ENCODE peak calls at places on chromosomes 5 and 9, in eight cellular contexts. Z is stomach; A is hypothalamus; E is substantia nigra; Q is AG08395; H is lower lobe of right lung; B is stimulated activated CD4-positive, alpha-beta T cell treated with anti-CD3 and anti-CD28 coated beads, Interleukin-15, amount 100 ng/mL, for 24 hours; W is NCI-H1092. R is an unnamed sample.

GRCh38 chr9:83154087-83154736 is 91.3 kb upstream of the RASEF start:
- DNase-seq in Q (peak; percentile 4), B (no peak), E (no peak), H (no peak), W (no peak), A (no peak), Z (peak; percentile 50), R (no peak)

GRCh38 chr5:123176224-123176937 is 87.3 kb downstream of the PRDM6 start:
- DNase-seq in Z (no peak), Q (peak; percentile 40), A (no peak), B (no peak), H (no peak), W (no peak), E (no peak), R (no peak)

GRCh38 chr5:152560508-152561137 is 155.5 kb upstream of the NMUR2 start:
- DNase-seq in B (peak; percentile 56), Z (peak; percentile 70), A (peak; percentile 3), Q (peak; percentile 40), W (peak; percentile 48), E (peak; percentile 48), H (no peak), R (peak; percentile 74)

GRCh38 chr5:14880688-14881087 is 9.1 kb upstream of the ANKH start:
- DNase-seq in A (no peak), Z (no peak), H (no peak), B (no peak), W (no peak), E (no peak), Q (no peak), R (no peak)

GRCh38 chr5:96595300-96596090 is 66.7 kb upstream of the CAST start:
- DNase-seq in B (peak; percentile 29), A (no peak), W (no peak), E (no peak), Q (no peak), Z (no peak), H (no peak), R (no peak)

GRCh38 chr5:139711852-139712171 is 63.7 kb downstream of the CXXC5 start:
- DNase-seq in Z (no peak), A (no peak), B (no peak), E (no peak), W (peak; percentile 30), Q (no peak), H (no peak), R (no peak)

GRCh38 chr9:95778957-95779356 is 96.5 kb upstream of the ERCC6L2 start:
- DNase-seq in Z (peak; percentile 41), B (no peak), Q (peak; percentile 73), W (no peak), A (no peak), H (no peak), E (no peak), R (peak; percentile 78)

GRCh38 chr5:169631360-169631759 is 5.7 kb upstream of the DOCK2 start:
- DNase-seq in Q (peak; percentile 38), W (no peak), E (no peak), A (no peak), Z (no peak), H (no peak), B (no peak), R (no peak)

GRCh38 chr9:9612270-9612669 is 1000.5 kb downstream of the PTPRD start:
- DNase-seq in B (no peak), E (no peak), W (peak; percentile 38), Q (no peak), H (no peak), A (no peak), Z (no peak), R (no peak)

GRCh38 chr5:138926688-138927448 is 51.7 kb upstream of the LRRTM2 start:
- DNase-seq in Q (no peak), E (no peak), A (no peak), B (no peak), Z (no peak), W (no peak), H (no peak), R (no peak)

GRCh38 chr5:123916331-123917121 is 404.5 kb downstream of the CSNK1G3 start:
- DNase-seq in H (no peak), B (no peak), Q (peak; percentile 67), Z (no peak), W (no peak), A (no peak), E (no peak), R (no peak)

GRCh38 chr5:173554038-173554955 is 62.2 kb downstream of the BOD1 start:
- DNase-seq in W (no peak), Z (no peak), Q (no peak), H (no peak), E (peak; percentile 18), B (no peak), A (no peak), R (no peak)

GRCh38 chr9:87167616-87168015 is 220.3 kb upstream of the GAS1 start:
- DNase-seq in Z (no peak), A (no peak), W (no peak), B (no peak), H (no peak), E (no peak), Q (no peak), R (no peak)

GRCh38 chr9:9100070-9100469 is 1300.5 kb upstream of the DMAC1 start:
- DNase-seq in W (no peak), H (no peak), A (no peak), Z (no peak), Q (no peak), B (no peak), E (no peak), R (no peak)

GRCh38 chr9:129557192-129558036 is 63.5 kb downstream of the C9orf50 start:
- DNase-seq in Z (peak; percentile 47), Q (no peak), A (no peak), E (no peak), W (no peak), B (no peak), H (no peak), R (no peak)

GRCh38 chr5:83527191-83527590 is 55.6 kb downstream of the VCAN start:
- DNase-seq in Q (no peak), E (no peak), H (no peak), B (no peak), W (no peak), A (no peak), Z (no peak), R (no peak)

GRCh38 chr5:167709625-167710024 is 581.8 kb upstream of the WWC1 start:
- DNase-seq in A (no peak), Z (no peak), W (no peak), Q (no peak), E (no peak), H (no peak), B (no peak), R (no peak)

GRCh38 chr5:36724429-36725332 is 118.3 kb downstream of the SLC1A3 start:
- DNase-seq in A (no peak), Z (peak; percentile 36), W (no peak), B (peak; percentile 48), Q (no peak), H (peak; percentile 84), E (no peak), R (peak; percentile 72)

GRCh38 chr9:129576546-129577543 is 44.1 kb downstream of the C9orf50 start:
- DNase-seq in H (no peak), Q (peak; percentile 46), Z (no peak), W (no peak), A (no peak), B (no peak), E (no peak), R (peak; percentile 54)

GRCh38 chr5:92401492-92401891 is 1018.4 kb upstream of the ARRDC3 start:
- DNase-seq in E (no peak), B (no peak), H (no peak), Q (peak; percentile 2), A (no peak), W (no peak), Z (no peak), R (no peak)

GRCh38 chr9:121725008-121725795 is 73.8 kb downstream of the DAB2IP start:
- DNase-seq in Q (peak; percentile 95), A (no peak), B (no peak), Z (peak; percentile 90), H (peak; percentile 84), W (no peak), E (peak; percentile 47), R (peak; percentile 97)

GRCh38 chr5:155004138-155004744 is 9.3 kb upstream of the KIF4B start:
- DNase-seq in E (peak; percentile 6), W (no peak), H (no peak), Q (no peak), A (no peak), Z (peak; percentile 27), B (peak; percentile 47), R (peak; percentile 48)

GRCh38 chr9:97900103-97900737 is 22.1 kb downstream of the TRMO start:
- DNase-seq in Z (no peak), E (no peak), W (no peak), Q (no peak), H (no peak), B (no peak), A (no peak), R (no peak)

GRCh38 chr5:36156124-36156601 is 4.3 kb downstream of the SKP2 start:
- DNase-seq in Z (no peak), B (no peak), W (no peak), Q (no peak), A (no peak), H (no peak), E (no peak), R (no peak)

GRCh38 chr5:118336468-118336867 is 651.9 kb downstream of the DTWD2 start:
- DNase-seq in B (no peak), A (no peak), Q (no peak), H (no peak), W (no peak), Z (no peak), E (no peak), R (no peak)

R was measured in Right ventricle myocardium superior.